ENCODE peak calls at places on chromosomes 7 and 10, in five cellular contexts. Z is astrocyte, V is Panc1, O is GM23338, U is tibial artery. C is an unnamed sample.

GRCh38 chr7:128835790-128836641 is 5.8 kb downstream of the FLNC start:
- DNase-seq in Z (peak), V (no peak), O (no peak), U (peak), C (no peak)

GRCh38 chr7:91837397-91838070 is 43.0 kb downstream of the MTERF1 start:
- DNase-seq in Z (no peak), V (no peak), O (no peak), U (no peak), C (peak)

GRCh38 chr7:77244222-77244934 is 44.8 kb upstream of the FGL2 start:
- DNase-seq in Z (no peak), V (no peak), O (no peak), U (no peak), C (no peak)

GRCh38 chr7:93629291-93629801 is 54.8 kb upstream of the CALCR start:
- DNase-seq in Z (no peak), V (no peak), O (no peak), U (no peak), C (no peak)

GRCh38 chr10:117373848-117374505 is 1.3 kb downstream of the PDZD8 start:
- DNase-seq in Z (peak), V (no peak), O (peak), U (peak), C (peak)

GRCh38 chr7:129383542-129384132 is 50.6 kb upstream of the STRIP2 start:
- DNase-seq in Z (no peak), V (no peak), O (no peak), U (no peak), C (no peak)

GRCh38 chr7:85191383-85191782 is 4.5 kb upstream of the SEMA3D start:
- DNase-seq in Z (peak), V (no peak), O (peak), U (no peak), C (no peak)

GRCh38 chr10:7168414-7168813 is 242.4 kb downstream of the SFMBT2 start:
- DNase-seq in Z (no peak), V (no peak), O (no peak), U (no peak), C (no peak)

GRCh38 chr10:82361317-82361716 is 486.3 kb downstream of the NRG3 start:
- DNase-seq in Z (no peak), V (no peak), O (no peak), U (no peak), C (no peak)

GRCh38 chr7:130135208-130136205 is 65.2 kb downstream of the KLHDC10 start:
- DNase-seq in Z (peak), V (no peak), O (no peak), U (no peak), C (no peak)

GRCh38 chr7:35753761-35754603 is 46.9 kb upstream of the SEPTIN7 start:
- DNase-seq in Z (peak), V (no peak), O (no peak), U (no peak), C (no peak)

GRCh38 chr10:84139126-84140035 is at the start of gene GHITM:
- DNase-seq in Z (peak), V (peak), O (peak), U (peak), C (peak)
- H3K27ac ChIP-seq in Z (peak), V (peak), O (peak), U (peak), C (peak)

GRCh38 chr7:157627033-157627432 is 290.2 kb downstream of the DNAJB6 start:
- DNase-seq in Z (no peak), V (no peak), O (no peak), U (no peak), C (no peak)

GRCh38 chr7:157628456-157628855 is 291.7 kb downstream of the DNAJB6 start:
- DNase-seq in Z (no peak), V (no peak), O (no peak), U (peak), C (no peak)

GRCh38 chr7:157627646-157628045 is 290.8 kb downstream of the DNAJB6 start:
- DNase-seq in Z (peak), V (no peak), O (no peak), U (no peak), C (no peak)

GRCh38 chr7:157623556-157623955 is 286.8 kb downstream of the DNAJB6 start:
- DNase-seq in Z (no peak), V (no peak), O (no peak), U (no peak), C (no peak)

DNA sequence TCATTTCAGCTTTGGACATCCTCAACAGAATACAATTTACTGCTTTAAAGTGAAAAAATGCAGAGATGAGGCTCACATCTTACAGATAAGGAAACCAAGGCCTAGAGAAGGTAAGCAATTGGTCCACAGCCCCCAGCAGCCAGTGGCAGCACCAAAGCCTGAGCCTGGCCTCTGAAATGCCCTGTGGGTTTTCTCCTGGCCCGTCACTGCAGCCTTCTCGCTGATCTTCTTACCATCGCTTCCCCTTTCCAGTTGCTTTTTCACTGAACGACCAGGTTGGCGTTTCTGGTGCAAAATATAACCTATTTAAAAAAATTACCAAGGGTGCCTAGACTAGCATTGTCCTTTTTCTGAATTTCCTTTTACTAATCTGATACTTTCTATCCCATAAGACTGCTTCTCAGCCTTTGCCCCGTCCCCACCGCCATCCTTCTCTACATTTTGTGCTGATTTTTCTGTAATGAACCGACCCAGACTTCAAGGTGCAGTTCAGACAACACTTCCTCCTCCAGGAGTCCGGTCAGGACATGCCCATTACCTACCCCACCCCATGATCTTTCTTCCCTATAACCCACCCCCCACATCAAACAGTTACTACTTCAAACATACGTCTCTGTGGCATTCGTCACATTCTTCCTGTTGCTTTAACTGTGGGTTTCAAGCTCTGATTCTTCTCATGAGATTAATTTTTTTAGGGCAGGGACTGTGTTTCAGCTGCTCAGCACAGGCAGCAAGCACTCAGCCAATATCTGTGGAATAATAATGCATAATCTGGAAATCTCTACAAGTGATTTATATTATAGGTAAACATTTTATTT is 289.4 kb downstream of the DNAJB6 start:
- DNase-seq in Z (no peak), V (no peak), O (no peak), U (peak), C (peak)
- H3K27ac ChIP-seq in Z (no peak), V (no peak), O (no peak), U (no peak), C (no peak)

DNA sequence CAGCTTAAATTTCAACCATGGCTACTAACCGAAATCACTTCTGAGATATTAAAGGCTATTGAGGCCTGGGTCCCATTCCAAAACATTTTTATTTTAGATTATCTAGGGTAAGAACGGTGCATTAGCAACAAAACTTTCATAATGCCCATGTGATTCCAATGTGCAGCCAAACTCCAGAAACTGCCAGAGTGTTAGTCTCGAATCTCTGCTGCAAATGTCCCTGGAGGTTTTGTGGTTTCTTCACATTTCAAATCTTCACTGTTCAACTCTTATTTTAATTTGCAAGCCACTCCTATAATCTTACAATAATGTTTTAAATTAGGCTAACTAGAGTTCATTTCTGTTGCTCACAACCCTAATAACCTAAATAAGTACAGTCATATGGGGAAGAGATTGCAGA is 357.0 kb downstream of the PHF14 start:
- DNase-seq in Z (no peak), V (no peak), O (no peak), U (no peak), C (no peak)
- H3K27ac ChIP-seq in Z (no peak), V (no peak), O (no peak), U (no peak), C (no peak)

DNA sequence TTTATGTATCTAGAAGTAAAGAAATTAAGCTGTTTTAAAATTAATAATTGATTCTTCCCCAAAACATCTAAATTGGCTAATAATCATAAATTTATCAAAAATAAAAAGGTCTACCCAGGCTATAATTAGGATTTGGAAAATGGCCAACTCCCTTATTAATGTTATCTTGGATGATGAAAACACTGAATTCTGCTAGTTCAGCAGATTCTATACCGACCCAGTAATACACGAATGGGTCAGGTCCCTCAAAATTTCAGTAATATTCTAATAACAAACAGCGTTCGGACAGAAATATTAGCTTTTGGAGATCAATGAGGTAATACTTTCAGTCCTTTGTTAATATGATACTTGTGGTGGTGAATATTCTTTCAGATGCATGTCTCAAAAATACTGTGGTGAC is 360.7 kb upstream of the MGMT start:
- DNase-seq in Z (no peak), V (no peak), O (no peak), U (no peak), C (no peak)
- H3K27ac ChIP-seq in Z (no peak), V (no peak), O (no peak), U (no peak), C (no peak)

GRCh38 chr7:47342646-47343045 is 239.3 kb downstream of the TNS3 start:
- DNase-seq in Z (no peak), V (no peak), O (no peak), U (no peak), C (peak)
- H3K27ac ChIP-seq in Z (no peak), V (no peak), O (no peak), U (no peak), C (no peak)

GRCh38 chr7:16849295-16850148 is 32.3 kb downstream of the AGR3 start:
- DNase-seq in Z (no peak), V (no peak), O (no peak), U (no peak), C (no peak)
- H3K27ac ChIP-seq in Z (no peak), V (peak), O (no peak), U (no peak), C (no peak)

GRCh38 chr10:15313844-15314243 is 57.2 kb downstream of the FAM171A1 start:
- DNase-seq in Z (no peak), V (no peak), O (no peak), U (no peak), C (no peak)

GRCh38 chr10:15313034-15313433 is 58.1 kb downstream of the FAM171A1 start:
- DNase-seq in Z (no peak), V (no peak), O (no peak), U (no peak), C (no peak)

GRCh38 chr10:15316144-15316543 is 54.9 kb downstream of the FAM171A1 start:
- DNase-seq in Z (no peak), V (no peak), O (peak), U (no peak), C (peak)

GRCh38 chr10:15315286-15315685 is 55.8 kb downstream of the FAM171A1 start:
- DNase-seq in Z (no peak), V (no peak), O (no peak), U (no peak), C (no peak)

GRCh38 chr10:15314482-15315070 is 56.5 kb downstream of the FAM171A1 start:
- DNase-seq in Z (no peak), V (no peak), O (no peak), U (no peak), C (no peak)
- H3K27ac ChIP-seq in Z (no peak), V (no peak), O (peak), U (no peak), C (no peak)

C was measured in endodermal cell.